ENCODE peak calls at places on chromosome 14, in seven cellular contexts. U is epithelial cell of esophagus, N is astrocyte of the cerebellum, A is psoas muscle, D is foreskin fibroblast, Q is GM12865, E is endothelial cell. K is an unnamed sample.

GRCh38 chr14:101235042-101235871 is 326.0 kb upstream of the DIO3 start:
- DNase-seq in D (peak), Q (peak), U (peak), A (peak), E (peak), N (no peak), K (no peak)

GRCh38 chr14:33184587-33184986 is 245.9 kb downstream of the NPAS3 start:
- DNase-seq in N (no peak), D (no peak), U (peak), Q (no peak), A (no peak), E (no peak), K (no peak)

GRCh38 chr14:68514611-68515194 is 278.2 kb downstream of the ZFP36L1 start:
- DNase-seq in A (no peak), N (no peak), E (no peak), Q (no peak), U (no peak), D (no peak), K (no peak)

GRCh38 chr14:55077155-55077554 is 25.7 kb downstream of the MAPK1IP1L start:
- DNase-seq in A (no peak), D (no peak), N (no peak), Q (peak), E (no peak), U (peak), K (no peak)

GRCh38 chr14:52052991-52053390 is 15.9 kb downstream of the NID2 start:
- DNase-seq in A (no peak), U (no peak), N (peak), E (no peak), D (no peak), Q (no peak), K (no peak)

GRCh38 chr14:79705126-79705894 is 506.0 kb downstream of the DIO2 start:
- DNase-seq in Q (no peak), N (no peak), U (no peak), E (no peak), D (no peak), A (no peak), K (no peak)

GRCh38 chr14:102594514-102595175 is 2.2 kb downstream of the RCOR1 start:
- DNase-seq in E (peak), D (peak), Q (peak), U (peak), N (peak), A (peak), K (peak)

GRCh38 chr14:69335421-69335820 is 62.7 kb downstream of the ERH start:
- DNase-seq in A (no peak), U (peak), Q (no peak), N (peak), E (no peak), D (no peak), K (no peak)

GRCh38 chr14:70782361-70782760 is 27.0 kb downstream of the MAP3K9 start:
- DNase-seq in A (no peak), U (peak), D (peak), E (no peak), Q (no peak), N (peak), K (no peak)

GRCh38 chr14:99511421-99512109 is 30.4 kb downstream of the CCNK start:
- DNase-seq in E (no peak), D (no peak), N (no peak), U (no peak), A (no peak), Q (no peak), K (no peak)

GRCh38 chr14:105207460-105207901 is 26.4 kb upstream of the NUDT14 start:
- DNase-seq in E (no peak), N (no peak), D (no peak), Q (no peak), A (no peak), U (no peak), K (no peak)

GRCh38 chr14:100143523-100143922 is 15.9 kb downstream of the DEGS2 start:
- DNase-seq in A (no peak), D (no peak), E (no peak), N (no peak), Q (no peak), U (no peak), K (no peak)

GRCh38 chr14:54776361-54777001 is 126.1 kb downstream of the GCH1 start:
- DNase-seq in Q (peak), E (no peak), N (peak), D (peak), A (peak), U (peak), K (peak)

GRCh38 chr14:21734457-21735074 is 60.9 kb upstream of the OR4E1 start:
- DNase-seq in D (no peak), A (no peak), E (peak), Q (peak), N (peak), U (peak), K (no peak)

GRCh38 chr14:53368714-53369191 is 215.6 kb upstream of the DDHD1 start:
- DNase-seq in A (no peak), U (no peak), N (peak), E (no peak), D (peak), Q (no peak), K (no peak)

GRCh38 chr14:36091096-36091495 is 85.4 kb downstream of the PTCSC3 start:
- DNase-seq in E (no peak), U (peak), A (no peak), N (peak), D (peak), Q (no peak), K (no peak)

GRCh38 chr14:73173092-73173735 is 36.9 kb downstream of the PSEN1 start:
- DNase-seq in U (peak), Q (peak), A (no peak), E (no peak), D (peak), N (peak), K (no peak)

GRCh38 chr14:100671386-100671901 is 55.2 kb upstream of the DLK1 start:
- DNase-seq in A (peak), D (no peak), U (no peak), Q (no peak), E (no peak), N (no peak), K (no peak)

GRCh38 chr14:69214376-69214775 is 23.1 kb downstream of the EXD2 start:
- DNase-seq in D (no peak), U (no peak), E (no peak), A (no peak), Q (no peak), N (no peak), K (no peak)

GRCh38 chr14:97299661-97300060 is 502.5 kb downstream of the VRK1 start:
- DNase-seq in N (no peak), U (no peak), A (no peak), D (no peak), Q (peak), E (no peak), K (no peak)

GRCh38 chr14:99722741-99723140 is 38.6 kb downstream of the CYP46A1 start:
- DNase-seq in D (no peak), U (no peak), A (no peak), E (no peak), N (no peak), Q (no peak), K (no peak)

GRCh38 chr14:64061706-64062105 is 208.9 kb downstream of the SYNE2 start:
- DNase-seq in A (no peak), U (peak), E (no peak), D (no peak), N (no peak), Q (no peak), K (no peak)

DNA sequence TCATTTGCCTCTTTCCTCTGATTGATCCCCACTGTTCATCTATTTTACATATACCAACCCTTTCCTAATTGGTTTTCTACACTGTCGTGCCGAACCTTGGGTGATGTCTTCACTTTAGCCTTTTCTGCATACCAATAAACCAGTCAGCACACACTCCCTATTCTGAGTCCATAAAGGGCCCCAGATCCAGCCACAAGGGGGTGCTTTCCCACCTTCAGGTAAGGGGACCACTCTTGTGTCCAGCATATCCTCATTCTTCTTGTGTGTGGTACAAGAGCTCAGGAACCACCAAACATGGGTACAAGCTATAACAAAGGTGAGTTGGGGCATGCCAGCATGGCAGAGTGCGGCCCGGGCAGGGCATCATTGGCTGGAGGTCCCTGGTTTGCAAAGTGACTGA is 859.8 kb downstream of the FSCB start:
- DNase-seq in Q (no peak), A (no peak), N (no peak), E (no peak), U (no peak), D (no peak), K (no peak)
- TF ChIP-seq CTCF in Q (no peak), A (no peak), N (no peak), E (no peak), U (no peak), D (no peak), K (no peak)

DNA sequence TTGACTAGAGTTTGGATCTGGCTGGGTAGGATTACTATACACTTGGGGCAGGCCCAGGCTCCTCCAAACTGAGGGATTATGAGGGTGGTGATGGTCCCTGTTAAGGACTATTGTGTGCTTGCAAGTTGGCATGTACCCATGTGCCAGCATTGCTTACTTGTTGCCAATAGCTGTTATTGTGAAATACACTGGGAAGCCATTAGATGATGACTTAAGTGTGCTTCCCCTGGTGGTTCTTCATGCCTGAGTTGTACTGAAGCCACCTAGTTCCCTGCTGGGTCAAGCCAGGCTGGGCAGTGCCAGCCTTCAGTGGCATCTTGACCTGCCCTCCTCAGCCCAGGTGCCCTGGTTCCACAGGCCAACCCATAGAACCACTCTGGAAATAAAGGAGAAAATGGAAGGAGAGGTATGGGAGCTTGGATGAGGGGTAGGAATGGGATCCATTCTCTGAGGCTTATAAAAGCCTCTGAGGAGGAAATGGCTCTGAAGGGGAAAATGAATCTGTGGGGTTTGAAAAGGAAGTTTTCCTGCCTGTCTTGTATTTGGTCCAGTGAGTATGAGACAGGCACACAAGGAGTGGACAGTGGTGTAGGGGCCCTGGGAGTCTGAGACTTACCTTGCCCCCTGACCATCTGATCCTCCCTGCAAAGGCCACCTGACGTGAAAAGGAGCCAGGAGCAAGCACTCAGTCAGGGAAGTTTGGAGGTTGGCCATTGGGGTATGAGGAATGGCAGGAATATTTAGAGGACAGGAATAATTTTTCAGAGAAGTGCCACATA is 724 bp downstream of the LTB4R start:
- DNase-seq in E (no peak), U (peak), A (no peak), N (no peak), D (no peak), Q (no peak), K (no peak)
- TF ChIP-seq CTCF in E (no peak), U (peak), A (no peak), N (no peak), D (no peak), Q (no peak), K (no peak)

DNA sequence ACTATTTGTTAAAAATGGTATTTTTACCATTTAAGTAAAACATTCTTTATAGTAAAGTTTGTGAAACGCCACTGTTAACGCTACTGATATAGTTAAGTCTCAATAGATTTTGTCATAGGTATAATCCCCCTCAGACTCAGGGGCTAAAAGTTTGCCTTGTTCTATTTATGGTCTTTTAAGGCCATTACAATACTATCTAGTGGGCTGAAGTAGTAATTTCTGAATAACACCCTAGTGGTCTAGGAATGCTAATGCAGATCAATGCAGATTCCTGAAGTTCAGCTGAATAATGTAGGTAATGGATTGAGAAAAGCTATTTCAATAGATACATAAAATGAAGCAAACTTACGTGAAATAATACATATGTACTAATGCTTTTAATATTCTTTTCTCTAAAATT is 989.3 kb upstream of the NOVA1 start:
- DNase-seq in A (no peak), D (no peak), N (no peak), U (no peak), E (no peak), Q (no peak), K (no peak)
- TF ChIP-seq CTCF in A (no peak), D (no peak), N (no peak), U (no peak), E (peak), Q (no peak), K (no peak)

GRCh38 chr14:46920542-46920941 is 269.0 kb upstream of the RPL10L start:
- DNase-seq in E (no peak), U (no peak), D (no peak), Q (no peak), N (no peak), A (no peak), K (no peak)
- TF ChIP-seq CTCF in E (peak), U (no peak), D (no peak), Q (no peak), N (peak), A (no peak), K (no peak)

GRCh38 chr14:76862546-76863282 is 36.5 kb downstream of the LRRC74A start:
- DNase-seq in A (no peak), Q (peak), D (no peak), E (no peak), N (no peak), U (no peak), K (no peak)
- TF ChIP-seq CTCF in A (no peak), Q (no peak), D (no peak), E (no peak), N (no peak), U (no peak), K (no peak)

GRCh38 chr14:74980398-74980745 is 22.3 kb upstream of the EIF2B2 start:
- DNase-seq in N (no peak), U (no peak), D (no peak), Q (no peak), A (no peak), E (no peak), K (no peak)

GRCh38 chr14:74980746-74981661 is 21.7 kb upstream of the EIF2B2 start:
- DNase-seq in E (no peak), U (peak), D (peak), A (peak), N (peak), Q (no peak), K (no peak)

GRCh38 chr14:74978416-74978947 is 23.1 kb upstream of the PGF start:
- DNase-seq in U (peak), N (no peak), A (no peak), E (no peak), D (no peak), Q (no peak), K (no peak)

GRCh38 chr14:74979029-74979428 is 23.6 kb upstream of the PGF start:
- DNase-seq in D (no peak), N (no peak), Q (no peak), A (no peak), U (peak), E (no peak), K (no peak)

DNA sequence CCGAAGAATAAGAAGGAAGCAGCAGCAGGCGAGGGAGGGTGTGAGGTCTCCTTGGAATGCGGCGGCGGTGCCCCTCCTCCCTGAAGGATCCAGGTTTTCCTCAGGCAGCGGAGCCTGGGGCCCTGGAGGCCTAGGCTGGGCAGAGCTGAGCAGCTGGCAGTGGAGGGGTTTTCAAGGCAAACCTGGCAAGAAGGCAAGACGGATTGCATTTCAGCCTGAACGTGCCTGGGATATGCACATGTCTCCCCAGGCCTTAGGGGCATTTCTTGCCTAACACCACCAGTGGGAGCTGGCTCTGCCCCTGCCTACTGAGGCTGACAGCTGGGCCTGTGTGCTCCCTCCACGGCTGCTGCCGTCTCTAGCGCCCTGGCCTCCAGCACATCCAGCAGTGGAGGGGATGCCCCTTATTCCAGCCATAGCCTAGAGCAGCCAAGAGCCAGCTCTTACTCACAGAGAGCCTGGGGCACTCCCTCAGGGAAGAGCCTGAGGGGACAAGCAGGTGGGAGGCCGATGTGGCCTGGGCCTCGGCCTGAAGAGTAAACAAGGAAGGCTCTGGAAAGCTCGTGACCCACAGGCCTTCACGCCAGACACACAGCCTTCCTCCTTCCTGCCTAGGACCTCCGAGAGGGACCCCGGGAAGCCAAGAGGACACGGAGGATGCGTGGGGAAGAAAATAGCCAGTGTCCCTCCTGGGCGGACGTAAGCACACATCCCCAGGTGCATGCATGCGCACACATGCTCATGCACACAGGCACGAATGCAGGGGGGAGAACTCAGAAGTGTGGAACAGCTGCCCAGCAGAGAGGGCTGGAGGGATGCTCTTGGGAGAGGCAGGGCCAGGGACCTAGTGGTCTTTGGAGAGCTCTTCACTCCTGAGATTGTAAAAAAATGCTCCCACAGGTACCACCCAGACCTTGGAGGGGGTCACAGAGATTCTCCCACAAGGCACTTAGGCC is 23.0 kb upstream of the EIF2B2 start:
- DNase-seq in A (peak), E (no peak), N (no peak), U (peak), Q (no peak), D (peak), K (no peak)
- TF ChIP-seq CTCF in A (peak), E (no peak), N (peak), U (peak), Q (no peak), D (peak), K (no peak)

GRCh38 chr14:31613188-31613587 is 52.0 kb downstream of the NUBPL start:
- DNase-seq in U (no peak), E (no peak), A (no peak), D (no peak), N (no peak), Q (no peak), K (no peak)

DNA sequence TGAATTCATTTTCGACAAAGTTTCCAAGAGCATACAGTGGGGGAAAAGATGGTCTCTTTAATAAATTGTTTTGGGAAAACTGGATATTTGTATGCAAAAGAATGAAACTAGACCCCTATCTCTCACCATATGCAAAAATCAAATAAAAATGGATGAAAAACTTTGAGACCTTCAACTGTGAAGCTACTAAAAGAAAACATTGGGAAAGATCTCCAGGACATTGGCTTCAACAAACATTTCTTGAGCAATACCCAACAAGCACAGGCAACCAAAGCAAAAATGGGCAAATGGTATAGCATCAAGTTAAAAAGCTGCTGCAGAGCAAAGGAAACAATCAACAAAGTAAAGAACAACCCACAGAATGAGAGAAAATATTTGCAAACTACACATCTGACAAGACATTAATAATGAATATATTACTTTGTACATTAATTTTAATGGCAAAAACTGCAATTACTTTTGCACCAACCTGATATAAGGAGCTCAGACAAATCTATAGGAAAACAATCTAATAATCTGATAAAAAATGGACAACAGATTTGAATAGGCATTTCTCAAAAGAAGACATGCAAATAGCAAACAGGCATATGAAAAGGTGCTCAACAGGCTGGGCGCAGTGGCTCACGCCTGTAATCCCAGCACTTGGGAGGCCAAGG is 50.7 kb downstream of the NUBPL start:
- DNase-seq in N (no peak), A (no peak), Q (no peak), E (no peak), U (no peak), D (no peak), K (no peak)
- TF ChIP-seq CTCF in N (no peak), A (no peak), Q (no peak), E (no peak), U (no peak), D (no peak), K (no peak)

K was measured in activated B cell treated with CpG ODN at 0.5 μM for 24 hours.